ENCODE peak calls at places on chromosomes 4 and X, in seven cellular contexts. One of them, this sample, is unnamed.

GRCh38 chr4:23922535-23923115 is 32.8 kb upstream of the PPARGC1A start:
- DNase-seq in OCI-LY7: no peak
- DNase-seq in A549: no peak
- DNase-seq in IMR-90: no peak
- DNase-seq in cardiac muscle cell: no peak
- DNase-seq in AG09309: no peak
- DNase-seq in upper lobe of left lung: no peak
- DNase-seq in this sample: no peak

GRCh38 chr4:176906693-176907092 is 114.0 kb upstream of the VEGFC start:
- DNase-seq in OCI-LY7: no peak
- DNase-seq in A549: no peak
- DNase-seq in IMR-90: no peak
- DNase-seq in cardiac muscle cell: no peak
- DNase-seq in AG09309: no peak
- DNase-seq in upper lobe of left lung: no peak
- DNase-seq in this sample: no peak

GRCh38 chr4:96526625-96527024 is 686.7 kb downstream of the PDHA2 start:
- DNase-seq in OCI-LY7: no peak
- DNase-seq in A549: no peak
- DNase-seq in IMR-90: no peak
- DNase-seq in cardiac muscle cell: no peak
- DNase-seq in AG09309: no peak
- DNase-seq in upper lobe of left lung: no peak
- DNase-seq in this sample: no peak

GRCh38 chrX:44542567-44543325 is at the start of gene FUNDC1:
- DNase-seq in OCI-LY7: peak
- DNase-seq in A549: peak
- DNase-seq in IMR-90: peak
- DNase-seq in cardiac muscle cell: peak
- DNase-seq in AG09309: peak
- DNase-seq in upper lobe of left lung: peak
- DNase-seq in this sample: peak

GRCh38 chr4:6469898-6470501 is 2.4 kb downstream of the PPP2R2C start:
- DNase-seq in OCI-LY7: no peak
- DNase-seq in A549: no peak
- DNase-seq in IMR-90: no peak
- DNase-seq in cardiac muscle cell: no peak
- DNase-seq in AG09309: no peak
- DNase-seq in upper lobe of left lung: no peak
- DNase-seq in this sample: no peak

GRCh38 chrX:107449490-107450175 is at the start of gene FRMPD3:
- DNase-seq in OCI-LY7: peak
- DNase-seq in A549: no peak
- DNase-seq in IMR-90: no peak
- DNase-seq in cardiac muscle cell: peak
- DNase-seq in AG09309: no peak
- DNase-seq in upper lobe of left lung: no peak
- DNase-seq in this sample: no peak

GRCh38 chrX:13029341-13029740 is 15.1 kb downstream of the FAM9C start:
- DNase-seq in OCI-LY7: no peak
- DNase-seq in A549: peak
- DNase-seq in IMR-90: peak
- DNase-seq in cardiac muscle cell: no peak
- DNase-seq in AG09309: no peak
- DNase-seq in upper lobe of left lung: peak
- DNase-seq in this sample: peak

GRCh38 chr4:130851932-130852331 is 1756.0 kb downstream of the C4orf33 start:
- DNase-seq in OCI-LY7: no peak
- DNase-seq in A549: no peak
- DNase-seq in IMR-90: no peak
- DNase-seq in cardiac muscle cell: no peak
- DNase-seq in AG09309: no peak
- DNase-seq in upper lobe of left lung: no peak
- DNase-seq in this sample: no peak

GRCh38 chrX:80879916-80880315 is 70.2 kb upstream of the BRWD3 start:
- DNase-seq in OCI-LY7: no peak
- DNase-seq in A549: no peak
- DNase-seq in IMR-90: peak
- DNase-seq in cardiac muscle cell: no peak
- DNase-seq in AG09309: peak
- DNase-seq in upper lobe of left lung: no peak
- DNase-seq in this sample: no peak

GRCh38 chr4:37477126-37477525 is 209.1 kb downstream of the RELL1 start:
- DNase-seq in OCI-LY7: no peak
- DNase-seq in A549: no peak
- DNase-seq in IMR-90: no peak
- DNase-seq in cardiac muscle cell: no peak
- DNase-seq in AG09309: no peak
- DNase-seq in upper lobe of left lung: no peak
- DNase-seq in this sample: no peak

GRCh38 chr4:7918981-7919380 is 20.7 kb downstream of the AFAP1 start:
- DNase-seq in OCI-LY7: no peak
- DNase-seq in A549: no peak
- DNase-seq in IMR-90: no peak
- DNase-seq in cardiac muscle cell: no peak
- DNase-seq in AG09309: no peak
- DNase-seq in upper lobe of left lung: no peak
- DNase-seq in this sample: no peak

GRCh38 chrX:102154218-102154860 is 1.4 kb downstream of the BEX5 start:
- DNase-seq in OCI-LY7: no peak
- DNase-seq in A549: no peak
- DNase-seq in IMR-90: no peak
- DNase-seq in cardiac muscle cell: peak
- DNase-seq in AG09309: no peak
- DNase-seq in upper lobe of left lung: no peak
- DNase-seq in this sample: no peak

GRCh38 chr4:79578613-79579012 is 170.6 kb upstream of the GK2 start:
- DNase-seq in OCI-LY7: no peak
- DNase-seq in A549: no peak
- DNase-seq in IMR-90: no peak
- DNase-seq in cardiac muscle cell: no peak
- DNase-seq in AG09309: no peak
- DNase-seq in upper lobe of left lung: peak
- DNase-seq in this sample: no peak

GRCh38 chrX:95346854-95347253 is 1337.8 kb upstream of the DIAPH2 start:
- DNase-seq in OCI-LY7: no peak
- DNase-seq in A549: peak
- DNase-seq in IMR-90: peak
- DNase-seq in cardiac muscle cell: no peak
- DNase-seq in AG09309: no peak
- DNase-seq in upper lobe of left lung: no peak
- DNase-seq in this sample: no peak
- TF ChIP-seq CTCF in OCI-LY7: peak
- TF ChIP-seq CTCF in A549: no peak
- TF ChIP-seq CTCF in IMR-90: peak
- TF ChIP-seq CTCF in cardiac muscle cell: no peak
- TF ChIP-seq CTCF in AG09309: no peak
- TF ChIP-seq CTCF in upper lobe of left lung: no peak
- TF ChIP-seq CTCF in this sample: no peak

GRCh38 chrX:75158054-75158453 is 2.0 kb upstream of the ABCB7 start:
- DNase-seq in OCI-LY7: no peak
- DNase-seq in A549: no peak
- DNase-seq in IMR-90: no peak
- DNase-seq in cardiac muscle cell: no peak
- DNase-seq in AG09309: no peak
- DNase-seq in upper lobe of left lung: no peak
- DNase-seq in this sample: no peak

GRCh38 chrX:75155830-75156525 is at the start of gene ABCB7:
- DNase-seq in OCI-LY7: peak
- DNase-seq in A549: peak
- DNase-seq in IMR-90: peak
- DNase-seq in cardiac muscle cell: peak
- DNase-seq in AG09309: peak
- DNase-seq in upper lobe of left lung: peak
- DNase-seq in this sample: peak

GRCh38 chrX:75154871-75155270 is 1.2 kb downstream of the ABCB7 start:
- DNase-seq in OCI-LY7: no peak
- DNase-seq in A549: no peak
- DNase-seq in IMR-90: no peak
- DNase-seq in cardiac muscle cell: no peak
- DNase-seq in AG09309: no peak
- DNase-seq in upper lobe of left lung: no peak
- DNase-seq in this sample: no peak

GRCh38 chrX:75156537-75156945 is 458 bp upstream of the ABCB7 start:
- DNase-seq in OCI-LY7: no peak
- DNase-seq in A549: peak
- DNase-seq in IMR-90: peak
- DNase-seq in cardiac muscle cell: no peak
- DNase-seq in AG09309: peak
- DNase-seq in upper lobe of left lung: no peak
- DNase-seq in this sample: no peak

DNA sequence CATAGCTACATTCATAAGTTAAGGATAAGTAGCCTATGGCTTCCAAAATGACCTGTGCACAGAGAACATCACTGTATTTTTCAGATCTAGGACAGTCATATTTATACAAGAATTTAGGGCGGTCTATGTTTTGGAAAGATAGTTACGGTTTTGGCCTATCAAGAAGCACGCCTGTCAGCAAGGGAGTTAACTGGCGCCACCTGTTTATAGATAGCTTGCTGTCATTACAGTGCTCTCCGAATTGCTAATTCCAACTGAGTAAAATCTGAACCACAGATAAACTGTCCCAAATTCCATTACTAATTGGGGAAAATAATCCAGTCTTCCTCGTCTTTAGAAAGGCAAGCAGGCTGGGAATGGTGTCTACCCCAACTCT is 641 bp downstream of the ABCB7 start:
- DNase-seq in OCI-LY7: peak
- DNase-seq in A549: peak
- DNase-seq in IMR-90: peak
- DNase-seq in cardiac muscle cell: no peak
- DNase-seq in AG09309: no peak
- DNase-seq in upper lobe of left lung: no peak
- DNase-seq in this sample: no peak
- TF ChIP-seq CTCF in OCI-LY7: no peak
- TF ChIP-seq CTCF in A549: no peak
- TF ChIP-seq CTCF in IMR-90: no peak
- TF ChIP-seq CTCF in cardiac muscle cell: no peak
- TF ChIP-seq CTCF in AG09309: no peak
- TF ChIP-seq CTCF in upper lobe of left lung: no peak
- TF ChIP-seq CTCF in this sample: no peak

GRCh38 chrX:130909469-130910136 is 6.6 kb upstream of the ENOX2 start:
- DNase-seq in OCI-LY7: no peak
- DNase-seq in A549: no peak
- DNase-seq in IMR-90: no peak
- DNase-seq in cardiac muscle cell: no peak
- DNase-seq in AG09309: no peak
- DNase-seq in upper lobe of left lung: no peak
- DNase-seq in this sample: no peak

GRCh38 chrX:130916636-130917422 is 13.8 kb upstream of the ENOX2 start:
- DNase-seq in OCI-LY7: peak
- DNase-seq in A549: peak
- DNase-seq in IMR-90: peak
- DNase-seq in cardiac muscle cell: peak
- DNase-seq in AG09309: peak
- DNase-seq in upper lobe of left lung: peak
- DNase-seq in this sample: peak

DNA sequence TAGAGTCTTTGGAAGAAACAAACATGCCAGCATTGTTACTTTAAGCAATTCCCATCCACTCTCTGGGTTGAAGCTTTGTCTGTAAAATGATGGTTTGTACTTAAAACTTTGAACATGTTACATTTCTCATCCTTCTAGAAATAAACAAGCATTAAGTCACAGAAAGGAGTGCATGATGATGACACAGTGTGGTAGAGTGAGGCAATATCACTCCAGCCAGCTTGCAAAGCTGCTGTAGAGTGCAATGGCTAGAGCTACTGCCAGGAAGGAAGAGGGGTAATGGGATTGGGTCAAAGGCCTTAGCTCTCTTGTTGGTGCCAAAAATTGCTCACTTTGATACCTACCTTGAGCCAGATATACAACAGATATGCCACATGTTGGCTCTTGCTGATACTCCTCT is 12.3 kb upstream of the ENOX2 start:
- DNase-seq in OCI-LY7: no peak
- DNase-seq in A549: no peak
- DNase-seq in IMR-90: peak
- DNase-seq in cardiac muscle cell: no peak
- DNase-seq in AG09309: peak
- DNase-seq in upper lobe of left lung: no peak
- DNase-seq in this sample: no peak
- TF ChIP-seq CTCF in OCI-LY7: no peak
- TF ChIP-seq CTCF in A549: no peak
- TF ChIP-seq CTCF in IMR-90: no peak
- TF ChIP-seq CTCF in cardiac muscle cell: no peak
- TF ChIP-seq CTCF in AG09309: no peak
- TF ChIP-seq CTCF in upper lobe of left lung: no peak
- TF ChIP-seq CTCF in this sample: no peak

GRCh38 chr4:141041021-141041476 is 92.2 kb downstream of the RNF150 start:
- DNase-seq in OCI-LY7: no peak
- DNase-seq in A549: no peak
- DNase-seq in IMR-90: peak
- DNase-seq in cardiac muscle cell: no peak
- DNase-seq in AG09309: no peak
- DNase-seq in upper lobe of left lung: no peak
- DNase-seq in this sample: no peak
- TF ChIP-seq CTCF in OCI-LY7: no peak
- TF ChIP-seq CTCF in A549: no peak
- TF ChIP-seq CTCF in IMR-90: no peak
- TF ChIP-seq CTCF in cardiac muscle cell: no peak
- TF ChIP-seq CTCF in AG09309: no peak
- TF ChIP-seq CTCF in upper lobe of left lung: no peak
- TF ChIP-seq CTCF in this sample: no peak

GRCh38 chr4:25788839-25789238 is 73.9 kb downstream of the SEL1L3 start:
- DNase-seq in OCI-LY7: no peak
- DNase-seq in A549: no peak
- DNase-seq in IMR-90: no peak
- DNase-seq in cardiac muscle cell: no peak
- DNase-seq in AG09309: no peak
- DNase-seq in upper lobe of left lung: no peak
- DNase-seq in this sample: no peak

GRCh38 chr4:25792843-25793242 is 69.9 kb downstream of the SEL1L3 start:
- DNase-seq in OCI-LY7: no peak
- DNase-seq in A549: no peak
- DNase-seq in IMR-90: no peak
- DNase-seq in cardiac muscle cell: no peak
- DNase-seq in AG09309: no peak
- DNase-seq in upper lobe of left lung: no peak
- DNase-seq in this sample: no peak

GRCh38 chr4:25795091-25795490 is 67.7 kb downstream of the SEL1L3 start:
- DNase-seq in OCI-LY7: no peak
- DNase-seq in A549: no peak
- DNase-seq in IMR-90: no peak
- DNase-seq in cardiac muscle cell: no peak
- DNase-seq in AG09309: no peak
- DNase-seq in upper lobe of left lung: no peak
- DNase-seq in this sample: no peak

GRCh38 chr4:25790024-25790423 is 72.8 kb downstream of the SEL1L3 start:
- DNase-seq in OCI-LY7: no peak
- DNase-seq in A549: no peak
- DNase-seq in IMR-90: no peak
- DNase-seq in cardiac muscle cell: no peak
- DNase-seq in AG09309: no peak
- DNase-seq in upper lobe of left lung: no peak
- DNase-seq in this sample: no peak

GRCh38 chr4:25792200-25792791 is 70.5 kb downstream of the SEL1L3 start:
- DNase-seq in OCI-LY7: peak
- DNase-seq in A549: peak
- DNase-seq in IMR-90: no peak
- DNase-seq in cardiac muscle cell: peak
- DNase-seq in AG09309: no peak
- DNase-seq in upper lobe of left lung: peak
- DNase-seq in this sample: no peak
- TF ChIP-seq CTCF in OCI-LY7: peak
- TF ChIP-seq CTCF in A549: peak
- TF ChIP-seq CTCF in IMR-90: peak
- TF ChIP-seq CTCF in cardiac muscle cell: peak
- TF ChIP-seq CTCF in AG09309: peak
- TF ChIP-seq CTCF in upper lobe of left lung: peak
- TF ChIP-seq CTCF in this sample: peak

This sample was measured in left ventricle myocardium inferior.